ENCODE peak calls at places on chromosomes 7 and 10, in nine cellular contexts. One of them, this sample, is unnamed.

GRCh38 chr10:43383204-43383971 is 12.0 kb downstream of the FXYD4 start:
- DNase-seq in NB4: no peak
- DNase-seq in fibroblast of mammary gland: no peak
- DNase-seq in AG08395: peak; percentile 41
- DNase-seq in stimulated activated naive CD4-positive, alpha-beta T cell: no peak
- DNase-seq in aorta: peak; percentile 57
- DNase-seq in stimulated activated CD8-positive, alpha-beta memory T cell treated with anti-CD3 and anti-CD28 coated beads, Interleukin-12 subunit alpha, Interleukin-12 subunit beta, amount 100 ng/mL, for 4 hours: no peak
- DNase-seq in activated CD4-positive, alpha-beta T cell treated with anti-CD3 and anti-CD28 coated beads for 24 hours: no peak
- DNase-seq in cardiac muscle cell: no peak
- DNase-seq in this sample: no peak

GRCh38 chr10:72875250-72876055 is 18.1 kb upstream of the OIT3 start:
- DNase-seq in aorta: no peak
- DNase-seq in cardiac muscle cell: peak; percentile 16
- DNase-seq in stimulated activated CD8-positive, alpha-beta memory T cell treated with anti-CD3 and anti-CD28 coated beads, Interleukin-12 subunit alpha, Interleukin-12 subunit beta, amount 100 ng/mL, for 4 hours: no peak
- DNase-seq in NB4: peak; percentile 59
- DNase-seq in stimulated activated naive CD4-positive, alpha-beta T cell: peak; percentile 6
- DNase-seq in AG08395: peak; percentile 22
- DNase-seq in fibroblast of mammary gland: peak; percentile 43
- DNase-seq in activated CD4-positive, alpha-beta T cell treated with anti-CD3 and anti-CD28 coated beads for 24 hours: no peak
- DNase-seq in this sample: no peak

GRCh38 chr7:21966271-21966670 is 20.6 kb upstream of the CDCA7L start:
- DNase-seq in AG08395: no peak
- DNase-seq in stimulated activated naive CD4-positive, alpha-beta T cell: no peak
- DNase-seq in activated CD4-positive, alpha-beta T cell treated with anti-CD3 and anti-CD28 coated beads for 24 hours: no peak
- DNase-seq in NB4: no peak
- DNase-seq in stimulated activated CD8-positive, alpha-beta memory T cell treated with anti-CD3 and anti-CD28 coated beads, Interleukin-12 subunit alpha, Interleukin-12 subunit beta, amount 100 ng/mL, for 4 hours: no peak
- DNase-seq in fibroblast of mammary gland: no peak
- DNase-seq in aorta: no peak
- DNase-seq in cardiac muscle cell: no peak
- DNase-seq in this sample: no peak

GRCh38 chr7:44909596-44909995 is 24.3 kb upstream of the PURB start:
- DNase-seq in aorta: no peak
- DNase-seq in stimulated activated naive CD4-positive, alpha-beta T cell: no peak
- DNase-seq in fibroblast of mammary gland: no peak
- DNase-seq in activated CD4-positive, alpha-beta T cell treated with anti-CD3 and anti-CD28 coated beads for 24 hours: no peak
- DNase-seq in cardiac muscle cell: no peak
- DNase-seq in AG08395: no peak
- DNase-seq in NB4: peak; percentile 59
- DNase-seq in stimulated activated CD8-positive, alpha-beta memory T cell treated with anti-CD3 and anti-CD28 coated beads, Interleukin-12 subunit alpha, Interleukin-12 subunit beta, amount 100 ng/mL, for 4 hours: no peak
- DNase-seq in this sample: no peak

GRCh38 chr10:12042409-12042796 is 206 bp downstream of the UPF2 start:
- DNase-seq in stimulated activated CD8-positive, alpha-beta memory T cell treated with anti-CD3 and anti-CD28 coated beads, Interleukin-12 subunit alpha, Interleukin-12 subunit beta, amount 100 ng/mL, for 4 hours: peak; percentile 52
- DNase-seq in stimulated activated naive CD4-positive, alpha-beta T cell: no peak
- DNase-seq in aorta: peak; percentile 87
- DNase-seq in NB4: peak; percentile 42
- DNase-seq in activated CD4-positive, alpha-beta T cell treated with anti-CD3 and anti-CD28 coated beads for 24 hours: no peak
- DNase-seq in fibroblast of mammary gland: peak; percentile 7
- DNase-seq in cardiac muscle cell: peak; percentile 51
- DNase-seq in AG08395: peak; percentile 15
- DNase-seq in this sample: no peak

GRCh38 chr7:158725506-158725800 is 20.8 kb upstream of the NCAPG2 start:
- DNase-seq in AG08395: no peak
- DNase-seq in fibroblast of mammary gland: no peak
- DNase-seq in stimulated activated CD8-positive, alpha-beta memory T cell treated with anti-CD3 and anti-CD28 coated beads, Interleukin-12 subunit alpha, Interleukin-12 subunit beta, amount 100 ng/mL, for 4 hours: no peak
- DNase-seq in activated CD4-positive, alpha-beta T cell treated with anti-CD3 and anti-CD28 coated beads for 24 hours: no peak
- DNase-seq in NB4: no peak
- DNase-seq in aorta: no peak
- DNase-seq in stimulated activated naive CD4-positive, alpha-beta T cell: no peak
- DNase-seq in cardiac muscle cell: no peak
- DNase-seq in this sample: no peak

GRCh38 chr7:119482209-119482608 is 790.8 kb upstream of the KCND2 start:
- DNase-seq in aorta: no peak
- DNase-seq in cardiac muscle cell: peak; percentile 46
- DNase-seq in fibroblast of mammary gland: peak; percentile 25
- DNase-seq in AG08395: no peak
- DNase-seq in activated CD4-positive, alpha-beta T cell treated with anti-CD3 and anti-CD28 coated beads for 24 hours: no peak
- DNase-seq in stimulated activated CD8-positive, alpha-beta memory T cell treated with anti-CD3 and anti-CD28 coated beads, Interleukin-12 subunit alpha, Interleukin-12 subunit beta, amount 100 ng/mL, for 4 hours: no peak
- DNase-seq in stimulated activated naive CD4-positive, alpha-beta T cell: no peak
- DNase-seq in NB4: peak; percentile 53
- DNase-seq in this sample: no peak

GRCh38 chr10:23158370-23158769 is 33.7 kb upstream of the PTF1A start:
- DNase-seq in fibroblast of mammary gland: peak; percentile 67
- DNase-seq in AG08395: peak; percentile 79
- DNase-seq in stimulated activated naive CD4-positive, alpha-beta T cell: peak; percentile 32
- DNase-seq in stimulated activated CD8-positive, alpha-beta memory T cell treated with anti-CD3 and anti-CD28 coated beads, Interleukin-12 subunit alpha, Interleukin-12 subunit beta, amount 100 ng/mL, for 4 hours: no peak
- DNase-seq in cardiac muscle cell: peak; percentile 81
- DNase-seq in activated CD4-positive, alpha-beta T cell treated with anti-CD3 and anti-CD28 coated beads for 24 hours: peak; percentile 10
- DNase-seq in aorta: no peak
- DNase-seq in NB4: peak; percentile 57
- DNase-seq in this sample: peak; percentile 24

GRCh38 chr7:45092100-45092930 is 3.5 kb upstream of the NACAD start:
- DNase-seq in cardiac muscle cell: no peak
- DNase-seq in stimulated activated naive CD4-positive, alpha-beta T cell: no peak
- DNase-seq in fibroblast of mammary gland: peak; percentile 37
- DNase-seq in NB4: no peak
- DNase-seq in stimulated activated CD8-positive, alpha-beta memory T cell treated with anti-CD3 and anti-CD28 coated beads, Interleukin-12 subunit alpha, Interleukin-12 subunit beta, amount 100 ng/mL, for 4 hours: no peak
- DNase-seq in AG08395: peak; percentile 61
- DNase-seq in activated CD4-positive, alpha-beta T cell treated with anti-CD3 and anti-CD28 coated beads for 24 hours: no peak
- DNase-seq in aorta: no peak
- DNase-seq in this sample: no peak

GRCh38 chr10:117240730-117241529 is at the start of gene SLC18A2:
- DNase-seq in fibroblast of mammary gland: no peak
- DNase-seq in aorta: peak; percentile 57
- DNase-seq in stimulated activated naive CD4-positive, alpha-beta T cell: no peak
- DNase-seq in stimulated activated CD8-positive, alpha-beta memory T cell treated with anti-CD3 and anti-CD28 coated beads, Interleukin-12 subunit alpha, Interleukin-12 subunit beta, amount 100 ng/mL, for 4 hours: no peak
- DNase-seq in AG08395: no peak
- DNase-seq in NB4: no peak
- DNase-seq in activated CD4-positive, alpha-beta T cell treated with anti-CD3 and anti-CD28 coated beads for 24 hours: no peak
- DNase-seq in cardiac muscle cell: no peak
- DNase-seq in this sample: no peak

GRCh38 chr7:119472398-119473038 is 800.5 kb upstream of the KCND2 start:
- DNase-seq in cardiac muscle cell: peak; percentile 2
- DNase-seq in aorta: no peak
- DNase-seq in fibroblast of mammary gland: no peak
- DNase-seq in activated CD4-positive, alpha-beta T cell treated with anti-CD3 and anti-CD28 coated beads for 24 hours: no peak
- DNase-seq in NB4: no peak
- DNase-seq in AG08395: no peak
- DNase-seq in stimulated activated naive CD4-positive, alpha-beta T cell: no peak
- DNase-seq in stimulated activated CD8-positive, alpha-beta memory T cell treated with anti-CD3 and anti-CD28 coated beads, Interleukin-12 subunit alpha, Interleukin-12 subunit beta, amount 100 ng/mL, for 4 hours: no peak
- DNase-seq in this sample: no peak

GRCh38 chr10:132991706-132992432 is 49.5 kb upstream of the CFAP46 start:
- DNase-seq in AG08395: no peak
- DNase-seq in aorta: no peak
- DNase-seq in stimulated activated naive CD4-positive, alpha-beta T cell: no peak
- DNase-seq in fibroblast of mammary gland: no peak
- DNase-seq in cardiac muscle cell: no peak
- DNase-seq in activated CD4-positive, alpha-beta T cell treated with anti-CD3 and anti-CD28 coated beads for 24 hours: no peak
- DNase-seq in NB4: no peak
- DNase-seq in stimulated activated CD8-positive, alpha-beta memory T cell treated with anti-CD3 and anti-CD28 coated beads, Interleukin-12 subunit alpha, Interleukin-12 subunit beta, amount 100 ng/mL, for 4 hours: no peak
- DNase-seq in this sample: no peak

GRCh38 chr7:17497549-17498193 is 199.2 kb downstream of the AHR start:
- DNase-seq in cardiac muscle cell: no peak
- DNase-seq in stimulated activated CD8-positive, alpha-beta memory T cell treated with anti-CD3 and anti-CD28 coated beads, Interleukin-12 subunit alpha, Interleukin-12 subunit beta, amount 100 ng/mL, for 4 hours: no peak
- DNase-seq in fibroblast of mammary gland: no peak
- DNase-seq in stimulated activated naive CD4-positive, alpha-beta T cell: no peak
- DNase-seq in AG08395: no peak
- DNase-seq in aorta: no peak
- DNase-seq in activated CD4-positive, alpha-beta T cell treated with anti-CD3 and anti-CD28 coated beads for 24 hours: no peak
- DNase-seq in NB4: no peak
- DNase-seq in this sample: no peak

GRCh38 chr10:121159670-121160069 is 308.5 kb downstream of the WDR11 start:
- DNase-seq in activated CD4-positive, alpha-beta T cell treated with anti-CD3 and anti-CD28 coated beads for 24 hours: peak; percentile 1
- DNase-seq in stimulated activated naive CD4-positive, alpha-beta T cell: no peak
- DNase-seq in aorta: no peak
- DNase-seq in stimulated activated CD8-positive, alpha-beta memory T cell treated with anti-CD3 and anti-CD28 coated beads, Interleukin-12 subunit alpha, Interleukin-12 subunit beta, amount 100 ng/mL, for 4 hours: no peak
- DNase-seq in NB4: no peak
- DNase-seq in AG08395: no peak
- DNase-seq in cardiac muscle cell: no peak
- DNase-seq in fibroblast of mammary gland: no peak
- DNase-seq in this sample: no peak

GRCh38 chr10:26780793-26781601 is 79.8 kb downstream of the ABI1 start:
- DNase-seq in cardiac muscle cell: no peak
- DNase-seq in aorta: no peak
- DNase-seq in stimulated activated CD8-positive, alpha-beta memory T cell treated with anti-CD3 and anti-CD28 coated beads, Interleukin-12 subunit alpha, Interleukin-12 subunit beta, amount 100 ng/mL, for 4 hours: no peak
- DNase-seq in NB4: no peak
- DNase-seq in stimulated activated naive CD4-positive, alpha-beta T cell: no peak
- DNase-seq in activated CD4-positive, alpha-beta T cell treated with anti-CD3 and anti-CD28 coated beads for 24 hours: no peak
- DNase-seq in AG08395: peak; percentile 83
- DNase-seq in fibroblast of mammary gland: peak; percentile 94
- DNase-seq in this sample: peak; percentile 89

GRCh38 chr10:78307576-78307975 is 273.9 kb downstream of the RPS24 start:
- DNase-seq in fibroblast of mammary gland: no peak
- DNase-seq in stimulated activated CD8-positive, alpha-beta memory T cell treated with anti-CD3 and anti-CD28 coated beads, Interleukin-12 subunit alpha, Interleukin-12 subunit beta, amount 100 ng/mL, for 4 hours: no peak
- DNase-seq in cardiac muscle cell: no peak
- DNase-seq in stimulated activated naive CD4-positive, alpha-beta T cell: no peak
- DNase-seq in aorta: no peak
- DNase-seq in NB4: no peak
- DNase-seq in AG08395: no peak
- DNase-seq in activated CD4-positive, alpha-beta T cell treated with anti-CD3 and anti-CD28 coated beads for 24 hours: no peak
- DNase-seq in this sample: no peak

GRCh38 chr10:52967806-52968795 is 195.5 kb upstream of the MBL2 start:
- DNase-seq in stimulated activated naive CD4-positive, alpha-beta T cell: no peak
- DNase-seq in AG08395: no peak
- DNase-seq in aorta: no peak
- DNase-seq in NB4: no peak
- DNase-seq in stimulated activated CD8-positive, alpha-beta memory T cell treated with anti-CD3 and anti-CD28 coated beads, Interleukin-12 subunit alpha, Interleukin-12 subunit beta, amount 100 ng/mL, for 4 hours: no peak
- DNase-seq in cardiac muscle cell: no peak
- DNase-seq in fibroblast of mammary gland: no peak
- DNase-seq in activated CD4-positive, alpha-beta T cell treated with anti-CD3 and anti-CD28 coated beads for 24 hours: no peak
- DNase-seq in this sample: no peak

GRCh38 chr7:141597966-141598365 is 46.8 kb downstream of the AGK start:
- DNase-seq in stimulated activated CD8-positive, alpha-beta memory T cell treated with anti-CD3 and anti-CD28 coated beads, Interleukin-12 subunit alpha, Interleukin-12 subunit beta, amount 100 ng/mL, for 4 hours: no peak
- DNase-seq in cardiac muscle cell: no peak
- DNase-seq in AG08395: no peak
- DNase-seq in aorta: no peak
- DNase-seq in stimulated activated naive CD4-positive, alpha-beta T cell: no peak
- DNase-seq in activated CD4-positive, alpha-beta T cell treated with anti-CD3 and anti-CD28 coated beads for 24 hours: no peak
- DNase-seq in fibroblast of mammary gland: no peak
- DNase-seq in NB4: no peak
- DNase-seq in this sample: no peak

GRCh38 chr7:119664601-119665000 is 608.4 kb upstream of the KCND2 start:
- DNase-seq in aorta: no peak
- DNase-seq in AG08395: no peak
- DNase-seq in activated CD4-positive, alpha-beta T cell treated with anti-CD3 and anti-CD28 coated beads for 24 hours: no peak
- DNase-seq in stimulated activated naive CD4-positive, alpha-beta T cell: no peak
- DNase-seq in fibroblast of mammary gland: peak; percentile 90
- DNase-seq in stimulated activated CD8-positive, alpha-beta memory T cell treated with anti-CD3 and anti-CD28 coated beads, Interleukin-12 subunit alpha, Interleukin-12 subunit beta, amount 100 ng/mL, for 4 hours: no peak
- DNase-seq in NB4: no peak
- DNase-seq in cardiac muscle cell: no peak
- DNase-seq in this sample: peak; percentile 40

GRCh38 chr7:112079671-112080070 is 126.5 kb downstream of the DOCK4 start:
- DNase-seq in fibroblast of mammary gland: no peak
- DNase-seq in aorta: no peak
- DNase-seq in NB4: no peak
- DNase-seq in cardiac muscle cell: no peak
- DNase-seq in stimulated activated CD8-positive, alpha-beta memory T cell treated with anti-CD3 and anti-CD28 coated beads, Interleukin-12 subunit alpha, Interleukin-12 subunit beta, amount 100 ng/mL, for 4 hours: no peak
- DNase-seq in stimulated activated naive CD4-positive, alpha-beta T cell: no peak
- DNase-seq in AG08395: no peak
- DNase-seq in activated CD4-positive, alpha-beta T cell treated with anti-CD3 and anti-CD28 coated beads for 24 hours: no peak
- DNase-seq in this sample: no peak

GRCh38 chr7:44433255-44434022 is 57.0 kb downstream of the NUDCD3 start:
- DNase-seq in fibroblast of mammary gland: no peak
- DNase-seq in AG08395: no peak
- DNase-seq in aorta: no peak
- DNase-seq in NB4: no peak
- DNase-seq in activated CD4-positive, alpha-beta T cell treated with anti-CD3 and anti-CD28 coated beads for 24 hours: no peak
- DNase-seq in cardiac muscle cell: no peak
- DNase-seq in stimulated activated naive CD4-positive, alpha-beta T cell: no peak
- DNase-seq in stimulated activated CD8-positive, alpha-beta memory T cell treated with anti-CD3 and anti-CD28 coated beads, Interleukin-12 subunit alpha, Interleukin-12 subunit beta, amount 100 ng/mL, for 4 hours: no peak
- DNase-seq in this sample: no peak

GRCh38 chr7:29883462-29884398 is 77.4 kb downstream of the WIPF3 start:
- DNase-seq in AG08395: no peak
- DNase-seq in activated CD4-positive, alpha-beta T cell treated with anti-CD3 and anti-CD28 coated beads for 24 hours: no peak
- DNase-seq in fibroblast of mammary gland: no peak
- DNase-seq in stimulated activated CD8-positive, alpha-beta memory T cell treated with anti-CD3 and anti-CD28 coated beads, Interleukin-12 subunit alpha, Interleukin-12 subunit beta, amount 100 ng/mL, for 4 hours: no peak
- DNase-seq in NB4: no peak
- DNase-seq in stimulated activated naive CD4-positive, alpha-beta T cell: no peak
- DNase-seq in aorta: peak; percentile 75
- DNase-seq in cardiac muscle cell: peak; percentile 23
- DNase-seq in this sample: no peak

GRCh38 chr10:67622984-67623383 is 73.0 kb downstream of the CTNNA3 start:
- DNase-seq in stimulated activated CD8-positive, alpha-beta memory T cell treated with anti-CD3 and anti-CD28 coated beads, Interleukin-12 subunit alpha, Interleukin-12 subunit beta, amount 100 ng/mL, for 4 hours: no peak
- DNase-seq in aorta: no peak
- DNase-seq in NB4: no peak
- DNase-seq in AG08395: no peak
- DNase-seq in stimulated activated naive CD4-positive, alpha-beta T cell: no peak
- DNase-seq in fibroblast of mammary gland: no peak
- DNase-seq in cardiac muscle cell: no peak
- DNase-seq in activated CD4-positive, alpha-beta T cell treated with anti-CD3 and anti-CD28 coated beads for 24 hours: no peak
- DNase-seq in this sample: no peak

GRCh38 chr10:59047180-59047579 is 129.3 kb upstream of the PHYHIPL start:
- DNase-seq in aorta: no peak
- DNase-seq in activated CD4-positive, alpha-beta T cell treated with anti-CD3 and anti-CD28 coated beads for 24 hours: no peak
- DNase-seq in fibroblast of mammary gland: no peak
- DNase-seq in cardiac muscle cell: no peak
- DNase-seq in NB4: no peak
- DNase-seq in stimulated activated naive CD4-positive, alpha-beta T cell: no peak
- DNase-seq in stimulated activated CD8-positive, alpha-beta memory T cell treated with anti-CD3 and anti-CD28 coated beads, Interleukin-12 subunit alpha, Interleukin-12 subunit beta, amount 100 ng/mL, for 4 hours: no peak
- DNase-seq in AG08395: no peak
- DNase-seq in this sample: no peak

GRCh38 chr7:95649546-95649945 is 53.2 kb upstream of the PDK4 start:
- DNase-seq in activated CD4-positive, alpha-beta T cell treated with anti-CD3 and anti-CD28 coated beads for 24 hours: no peak
- DNase-seq in AG08395: no peak
- DNase-seq in fibroblast of mammary gland: peak; percentile 56
- DNase-seq in stimulated activated CD8-positive, alpha-beta memory T cell treated with anti-CD3 and anti-CD28 coated beads, Interleukin-12 subunit alpha, Interleukin-12 subunit beta, amount 100 ng/mL, for 4 hours: no peak
- DNase-seq in cardiac muscle cell: no peak
- DNase-seq in NB4: no peak
- DNase-seq in stimulated activated naive CD4-positive, alpha-beta T cell: no peak
- DNase-seq in aorta: no peak
- DNase-seq in this sample: no peak

GRCh38 chr7:124785994-124786393 is 20.4 kb upstream of the GPR37 start:
- DNase-seq in aorta: no peak
- DNase-seq in activated CD4-positive, alpha-beta T cell treated with anti-CD3 and anti-CD28 coated beads for 24 hours: no peak
- DNase-seq in fibroblast of mammary gland: peak; percentile 5
- DNase-seq in AG08395: no peak
- DNase-seq in stimulated activated CD8-positive, alpha-beta memory T cell treated with anti-CD3 and anti-CD28 coated beads, Interleukin-12 subunit alpha, Interleukin-12 subunit beta, amount 100 ng/mL, for 4 hours: no peak
- DNase-seq in cardiac muscle cell: no peak
- DNase-seq in NB4: no peak
- DNase-seq in stimulated activated naive CD4-positive, alpha-beta T cell: no peak
- DNase-seq in this sample: no peak

GRCh38 chr10:16809074-16809718 is 8.0 kb downstream of the RSU1 start:
- DNase-seq in NB4: peak; percentile 53
- DNase-seq in fibroblast of mammary gland: peak; percentile 53
- DNase-seq in activated CD4-positive, alpha-beta T cell treated with anti-CD3 and anti-CD28 coated beads for 24 hours: peak; percentile 38
- DNase-seq in aorta: no peak
- DNase-seq in AG08395: peak; percentile 57
- DNase-seq in stimulated activated CD8-positive, alpha-beta memory T cell treated with anti-CD3 and anti-CD28 coated beads, Interleukin-12 subunit alpha, Interleukin-12 subunit beta, amount 100 ng/mL, for 4 hours: no peak
- DNase-seq in stimulated activated naive CD4-positive, alpha-beta T cell: peak; percentile 20
- DNase-seq in cardiac muscle cell: peak; percentile 28
- DNase-seq in this sample: no peak

GRCh38 chr7:76383089-76383944 is 24.5 kb upstream of the YWHAG start:
- DNase-seq in NB4: peak; percentile 39
- DNase-seq in AG08395: no peak
- DNase-seq in cardiac muscle cell: peak; percentile 54
- DNase-seq in fibroblast of mammary gland: peak; percentile 38
- DNase-seq in aorta: no peak
- DNase-seq in stimulated activated CD8-positive, alpha-beta memory T cell treated with anti-CD3 and anti-CD28 coated beads, Interleukin-12 subunit alpha, Interleukin-12 subunit beta, amount 100 ng/mL, for 4 hours: no peak
- DNase-seq in activated CD4-positive, alpha-beta T cell treated with anti-CD3 and anti-CD28 coated beads for 24 hours: no peak
- DNase-seq in stimulated activated naive CD4-positive, alpha-beta T cell: no peak
- DNase-seq in this sample: no peak

GRCh38 chr10:62735464-62736188 is 68.9 kb upstream of the ADO start:
- DNase-seq in cardiac muscle cell: no peak
- DNase-seq in aorta: no peak
- DNase-seq in fibroblast of mammary gland: peak; percentile 65
- DNase-seq in activated CD4-positive, alpha-beta T cell treated with anti-CD3 and anti-CD28 coated beads for 24 hours: no peak
- DNase-seq in AG08395: peak; percentile 26
- DNase-seq in stimulated activated naive CD4-positive, alpha-beta T cell: no peak
- DNase-seq in stimulated activated CD8-positive, alpha-beta memory T cell treated with anti-CD3 and anti-CD28 coated beads, Interleukin-12 subunit alpha, Interleukin-12 subunit beta, amount 100 ng/mL, for 4 hours: no peak
- DNase-seq in NB4: peak; percentile 68
- DNase-seq in this sample: no peak

GRCh38 chr7:80482938-80483337 is 28.9 kb downstream of the GNAT3 start:
- DNase-seq in aorta: no peak
- DNase-seq in fibroblast of mammary gland: no peak
- DNase-seq in stimulated activated CD8-positive, alpha-beta memory T cell treated with anti-CD3 and anti-CD28 coated beads, Interleukin-12 subunit alpha, Interleukin-12 subunit beta, amount 100 ng/mL, for 4 hours: no peak
- DNase-seq in stimulated activated naive CD4-positive, alpha-beta T cell: no peak
- DNase-seq in activated CD4-positive, alpha-beta T cell treated with anti-CD3 and anti-CD28 coated beads for 24 hours: no peak
- DNase-seq in AG08395: no peak
- DNase-seq in NB4: no peak
- DNase-seq in cardiac muscle cell: no peak
- DNase-seq in this sample: no peak

GRCh38 chr10:72981882-72982529 is 27.4 kb upstream of the PLA2G12B start:
- DNase-seq in NB4: no peak
- DNase-seq in fibroblast of mammary gland: no peak
- DNase-seq in activated CD4-positive, alpha-beta T cell treated with anti-CD3 and anti-CD28 coated beads for 24 hours: no peak
- DNase-seq in cardiac muscle cell: peak; percentile 37
- DNase-seq in aorta: no peak
- DNase-seq in stimulated activated CD8-positive, alpha-beta memory T cell treated with anti-CD3 and anti-CD28 coated beads, Interleukin-12 subunit alpha, Interleukin-12 subunit beta, amount 100 ng/mL, for 4 hours: no peak
- DNase-seq in AG08395: no peak
- DNase-seq in stimulated activated naive CD4-positive, alpha-beta T cell: no peak
- DNase-seq in this sample: no peak

This sample was measured in stromal cell of bone marrow.